ENCODE peak calls at places on chromosomes 1 and 21, in eight cellular contexts. One of them, this sample, is unnamed.

GRCh38 chr1:3631330-3631729 is 6.5 kb downstream of the TPRG1L start:
- DNase-seq in neuronal stem cell: no peak
- DNase-seq in activated CD8-positive, alpha-beta memory T cell treated with anti-CD3 and anti-CD28 coated beads for 48 hours: no peak
- DNase-seq in AG09319: no peak
- DNase-seq in activated CD4-positive, alpha-beta memory T cell treated with anti-CD3 and anti-CD28 coated beads, Interleukin-2, amount 10 ng/mL, durations not matched to agents 7 days and 5 days: no peak
- DNase-seq in cardiac fibroblast: no peak
- DNase-seq in HS-5: no peak
- DNase-seq in mesothelial cell of epicardium: no peak
- DNase-seq in this sample: no peak

GRCh38 chr1:106568575-106568974 is 487.9 kb upstream of the PRMT6 start:
- DNase-seq in neuronal stem cell: no peak
- DNase-seq in activated CD8-positive, alpha-beta memory T cell treated with anti-CD3 and anti-CD28 coated beads for 48 hours: no peak
- DNase-seq in AG09319: no peak
- DNase-seq in activated CD4-positive, alpha-beta memory T cell treated with anti-CD3 and anti-CD28 coated beads, Interleukin-2, amount 10 ng/mL, durations not matched to agents 7 days and 5 days: no peak
- DNase-seq in cardiac fibroblast: no peak
- DNase-seq in HS-5: no peak
- DNase-seq in mesothelial cell of epicardium: no peak
- DNase-seq in this sample: no peak

GRCh38 chr1:184910596-184910995 is 63.7 kb downstream of the NIBAN1 start:
- DNase-seq in neuronal stem cell: peak
- DNase-seq in activated CD8-positive, alpha-beta memory T cell treated with anti-CD3 and anti-CD28 coated beads for 48 hours: no peak
- DNase-seq in AG09319: peak
- DNase-seq in activated CD4-positive, alpha-beta memory T cell treated with anti-CD3 and anti-CD28 coated beads, Interleukin-2, amount 10 ng/mL, durations not matched to agents 7 days and 5 days: no peak
- DNase-seq in cardiac fibroblast: peak
- DNase-seq in HS-5: peak
- DNase-seq in mesothelial cell of epicardium: no peak
- DNase-seq in this sample: no peak

GRCh38 chr21:14361958-14362357 is 21.0 kb downstream of the HSPA13 start:
- DNase-seq in neuronal stem cell: no peak
- DNase-seq in activated CD8-positive, alpha-beta memory T cell treated with anti-CD3 and anti-CD28 coated beads for 48 hours: no peak
- DNase-seq in AG09319: no peak
- DNase-seq in activated CD4-positive, alpha-beta memory T cell treated with anti-CD3 and anti-CD28 coated beads, Interleukin-2, amount 10 ng/mL, durations not matched to agents 7 days and 5 days: no peak
- DNase-seq in cardiac fibroblast: peak
- DNase-seq in HS-5: no peak
- DNase-seq in mesothelial cell of epicardium: no peak
- DNase-seq in this sample: no peak

GRCh38 chr1:46184920-46185658 is 8.8 kb upstream of the P3R3URF start:
- DNase-seq in neuronal stem cell: no peak
- DNase-seq in activated CD8-positive, alpha-beta memory T cell treated with anti-CD3 and anti-CD28 coated beads for 48 hours: peak
- DNase-seq in AG09319: no peak
- DNase-seq in activated CD4-positive, alpha-beta memory T cell treated with anti-CD3 and anti-CD28 coated beads, Interleukin-2, amount 10 ng/mL, durations not matched to agents 7 days and 5 days: no peak
- DNase-seq in cardiac fibroblast: no peak
- DNase-seq in HS-5: no peak
- DNase-seq in mesothelial cell of epicardium: no peak
- DNase-seq in this sample: no peak

GRCh38 chr1:27618341-27619067 is 14.6 kb upstream of the AHDC1 start:
- DNase-seq in neuronal stem cell: no peak
- DNase-seq in activated CD8-positive, alpha-beta memory T cell treated with anti-CD3 and anti-CD28 coated beads for 48 hours: no peak
- DNase-seq in AG09319: no peak
- DNase-seq in activated CD4-positive, alpha-beta memory T cell treated with anti-CD3 and anti-CD28 coated beads, Interleukin-2, amount 10 ng/mL, durations not matched to agents 7 days and 5 days: peak
- DNase-seq in cardiac fibroblast: no peak
- DNase-seq in HS-5: no peak
- DNase-seq in mesothelial cell of epicardium: no peak
- DNase-seq in this sample: no peak

GRCh38 chr1:40855513-40855912 is 6.7 kb downstream of the CITED4 start:
- DNase-seq in neuronal stem cell: no peak
- DNase-seq in activated CD8-positive, alpha-beta memory T cell treated with anti-CD3 and anti-CD28 coated beads for 48 hours: no peak
- DNase-seq in AG09319: no peak
- DNase-seq in activated CD4-positive, alpha-beta memory T cell treated with anti-CD3 and anti-CD28 coated beads, Interleukin-2, amount 10 ng/mL, durations not matched to agents 7 days and 5 days: no peak
- DNase-seq in cardiac fibroblast: no peak
- DNase-seq in HS-5: no peak
- DNase-seq in mesothelial cell of epicardium: no peak
- DNase-seq in this sample: no peak

GRCh38 chr1:158087320-158087927 is 93.3 kb upstream of the CD1D start:
- DNase-seq in neuronal stem cell: peak
- DNase-seq in activated CD8-positive, alpha-beta memory T cell treated with anti-CD3 and anti-CD28 coated beads for 48 hours: peak
- DNase-seq in AG09319: peak
- DNase-seq in activated CD4-positive, alpha-beta memory T cell treated with anti-CD3 and anti-CD28 coated beads, Interleukin-2, amount 10 ng/mL, durations not matched to agents 7 days and 5 days: peak
- DNase-seq in cardiac fibroblast: peak
- DNase-seq in HS-5: peak
- DNase-seq in mesothelial cell of epicardium: peak
- DNase-seq in this sample: no peak

GRCh38 chr1:228791782-228792181 is 56.5 kb downstream of the RHOU start:
- DNase-seq in neuronal stem cell: no peak
- DNase-seq in activated CD8-positive, alpha-beta memory T cell treated with anti-CD3 and anti-CD28 coated beads for 48 hours: no peak
- DNase-seq in AG09319: no peak
- DNase-seq in activated CD4-positive, alpha-beta memory T cell treated with anti-CD3 and anti-CD28 coated beads, Interleukin-2, amount 10 ng/mL, durations not matched to agents 7 days and 5 days: no peak
- DNase-seq in cardiac fibroblast: no peak
- DNase-seq in HS-5: no peak
- DNase-seq in mesothelial cell of epicardium: no peak
- DNase-seq in this sample: no peak

GRCh38 chr21:29384608-29385359 is 86.1 kb downstream of the BACH1 start:
- DNase-seq in neuronal stem cell: no peak
- DNase-seq in activated CD8-positive, alpha-beta memory T cell treated with anti-CD3 and anti-CD28 coated beads for 48 hours: no peak
- DNase-seq in AG09319: no peak
- DNase-seq in activated CD4-positive, alpha-beta memory T cell treated with anti-CD3 and anti-CD28 coated beads, Interleukin-2, amount 10 ng/mL, durations not matched to agents 7 days and 5 days: no peak
- DNase-seq in cardiac fibroblast: no peak
- DNase-seq in HS-5: no peak
- DNase-seq in mesothelial cell of epicardium: no peak
- DNase-seq in this sample: no peak

GRCh38 chr1:36580524-36580923 is 97.8 kb upstream of the CSF3R start:
- DNase-seq in neuronal stem cell: no peak
- DNase-seq in activated CD8-positive, alpha-beta memory T cell treated with anti-CD3 and anti-CD28 coated beads for 48 hours: no peak
- DNase-seq in AG09319: no peak
- DNase-seq in activated CD4-positive, alpha-beta memory T cell treated with anti-CD3 and anti-CD28 coated beads, Interleukin-2, amount 10 ng/mL, durations not matched to agents 7 days and 5 days: no peak
- DNase-seq in cardiac fibroblast: no peak
- DNase-seq in HS-5: no peak
- DNase-seq in mesothelial cell of epicardium: no peak
- DNase-seq in this sample: no peak

GRCh38 chr1:86018311-86018923 is 138.2 kb downstream of the COL24A1 start:
- DNase-seq in neuronal stem cell: peak
- DNase-seq in activated CD8-positive, alpha-beta memory T cell treated with anti-CD3 and anti-CD28 coated beads for 48 hours: no peak
- DNase-seq in AG09319: peak
- DNase-seq in activated CD4-positive, alpha-beta memory T cell treated with anti-CD3 and anti-CD28 coated beads, Interleukin-2, amount 10 ng/mL, durations not matched to agents 7 days and 5 days: no peak
- DNase-seq in cardiac fibroblast: peak
- DNase-seq in HS-5: peak
- DNase-seq in mesothelial cell of epicardium: no peak
- DNase-seq in this sample: no peak

GRCh38 chr1:244154882-244155531 is 103.9 kb downstream of the ZBTB18 start:
- DNase-seq in neuronal stem cell: peak
- DNase-seq in activated CD8-positive, alpha-beta memory T cell treated with anti-CD3 and anti-CD28 coated beads for 48 hours: no peak
- DNase-seq in AG09319: no peak
- DNase-seq in activated CD4-positive, alpha-beta memory T cell treated with anti-CD3 and anti-CD28 coated beads, Interleukin-2, amount 10 ng/mL, durations not matched to agents 7 days and 5 days: no peak
- DNase-seq in cardiac fibroblast: no peak
- DNase-seq in HS-5: no peak
- DNase-seq in mesothelial cell of epicardium: no peak
- DNase-seq in this sample: no peak

GRCh38 chr1:200224315-200224714 is 185.5 kb downstream of the ZNF281 start:
- DNase-seq in neuronal stem cell: no peak
- DNase-seq in activated CD8-positive, alpha-beta memory T cell treated with anti-CD3 and anti-CD28 coated beads for 48 hours: no peak
- DNase-seq in AG09319: peak
- DNase-seq in activated CD4-positive, alpha-beta memory T cell treated with anti-CD3 and anti-CD28 coated beads, Interleukin-2, amount 10 ng/mL, durations not matched to agents 7 days and 5 days: no peak
- DNase-seq in cardiac fibroblast: peak
- DNase-seq in HS-5: no peak
- DNase-seq in mesothelial cell of epicardium: no peak
- DNase-seq in this sample: no peak

GRCh38 chr1:183105449-183105848 is 80.6 kb upstream of the LAMC2 start:
- DNase-seq in neuronal stem cell: no peak
- DNase-seq in activated CD8-positive, alpha-beta memory T cell treated with anti-CD3 and anti-CD28 coated beads for 48 hours: no peak
- DNase-seq in AG09319: no peak
- DNase-seq in activated CD4-positive, alpha-beta memory T cell treated with anti-CD3 and anti-CD28 coated beads, Interleukin-2, amount 10 ng/mL, durations not matched to agents 7 days and 5 days: no peak
- DNase-seq in cardiac fibroblast: peak
- DNase-seq in HS-5: no peak
- DNase-seq in mesothelial cell of epicardium: no peak
- DNase-seq in this sample: no peak

GRCh38 chr1:203437696-203438315 is 37.8 kb upstream of the PRELP start:
- DNase-seq in neuronal stem cell: no peak
- DNase-seq in activated CD8-positive, alpha-beta memory T cell treated with anti-CD3 and anti-CD28 coated beads for 48 hours: no peak
- DNase-seq in AG09319: no peak
- DNase-seq in activated CD4-positive, alpha-beta memory T cell treated with anti-CD3 and anti-CD28 coated beads, Interleukin-2, amount 10 ng/mL, durations not matched to agents 7 days and 5 days: no peak
- DNase-seq in cardiac fibroblast: no peak
- DNase-seq in HS-5: no peak
- DNase-seq in mesothelial cell of epicardium: no peak
- DNase-seq in this sample: no peak

GRCh38 chr21:45954271-45954670 is 27.3 kb upstream of the COL6A1 start:
- DNase-seq in neuronal stem cell: no peak
- DNase-seq in activated CD8-positive, alpha-beta memory T cell treated with anti-CD3 and anti-CD28 coated beads for 48 hours: no peak
- DNase-seq in AG09319: no peak
- DNase-seq in activated CD4-positive, alpha-beta memory T cell treated with anti-CD3 and anti-CD28 coated beads, Interleukin-2, amount 10 ng/mL, durations not matched to agents 7 days and 5 days: no peak
- DNase-seq in cardiac fibroblast: peak
- DNase-seq in HS-5: no peak
- DNase-seq in mesothelial cell of epicardium: no peak
- DNase-seq in this sample: no peak

GRCh38 chr1:196160066-196160795 is 448.0 kb downstream of the KCNT2 start:
- DNase-seq in neuronal stem cell: no peak
- DNase-seq in activated CD8-positive, alpha-beta memory T cell treated with anti-CD3 and anti-CD28 coated beads for 48 hours: no peak
- DNase-seq in AG09319: peak
- DNase-seq in activated CD4-positive, alpha-beta memory T cell treated with anti-CD3 and anti-CD28 coated beads, Interleukin-2, amount 10 ng/mL, durations not matched to agents 7 days and 5 days: no peak
- DNase-seq in cardiac fibroblast: peak
- DNase-seq in HS-5: peak
- DNase-seq in mesothelial cell of epicardium: no peak
- DNase-seq in this sample: no peak

GRCh38 chr1:229552732-229553131 is 5.8 kb downstream of the ABCB10 start:
- DNase-seq in neuronal stem cell: no peak
- DNase-seq in activated CD8-positive, alpha-beta memory T cell treated with anti-CD3 and anti-CD28 coated beads for 48 hours: no peak
- DNase-seq in AG09319: no peak
- DNase-seq in activated CD4-positive, alpha-beta memory T cell treated with anti-CD3 and anti-CD28 coated beads, Interleukin-2, amount 10 ng/mL, durations not matched to agents 7 days and 5 days: no peak
- DNase-seq in cardiac fibroblast: no peak
- DNase-seq in HS-5: no peak
- DNase-seq in mesothelial cell of epicardium: no peak
- DNase-seq in this sample: no peak

GRCh38 chr21:32727478-32727727 is 410 bp downstream of the SYNJ1 start:
- DNase-seq in neuronal stem cell: no peak
- DNase-seq in activated CD8-positive, alpha-beta memory T cell treated with anti-CD3 and anti-CD28 coated beads for 48 hours: no peak
- DNase-seq in AG09319: no peak
- DNase-seq in activated CD4-positive, alpha-beta memory T cell treated with anti-CD3 and anti-CD28 coated beads, Interleukin-2, amount 10 ng/mL, durations not matched to agents 7 days and 5 days: no peak
- DNase-seq in cardiac fibroblast: no peak
- DNase-seq in HS-5: no peak
- DNase-seq in mesothelial cell of epicardium: no peak
- DNase-seq in this sample: no peak

GRCh38 chr21:36430841-36431240 is 45.6 kb downstream of the CHAF1B start:
- DNase-seq in neuronal stem cell: no peak
- DNase-seq in activated CD8-positive, alpha-beta memory T cell treated with anti-CD3 and anti-CD28 coated beads for 48 hours: no peak
- DNase-seq in AG09319: no peak
- DNase-seq in activated CD4-positive, alpha-beta memory T cell treated with anti-CD3 and anti-CD28 coated beads, Interleukin-2, amount 10 ng/mL, durations not matched to agents 7 days and 5 days: no peak
- DNase-seq in cardiac fibroblast: peak
- DNase-seq in HS-5: no peak
- DNase-seq in mesothelial cell of epicardium: no peak
- DNase-seq in this sample: no peak

GRCh38 chr1:45123358-45123757 is 83.0 kb downstream of the ZSWIM5 start:
- DNase-seq in neuronal stem cell: no peak
- DNase-seq in activated CD8-positive, alpha-beta memory T cell treated with anti-CD3 and anti-CD28 coated beads for 48 hours: no peak
- DNase-seq in AG09319: no peak
- DNase-seq in activated CD4-positive, alpha-beta memory T cell treated with anti-CD3 and anti-CD28 coated beads, Interleukin-2, amount 10 ng/mL, durations not matched to agents 7 days and 5 days: no peak
- DNase-seq in cardiac fibroblast: no peak
- DNase-seq in HS-5: no peak
- DNase-seq in mesothelial cell of epicardium: no peak
- DNase-seq in this sample: no peak

GRCh38 chr1:43452789-43453441 is 816 bp downstream of the HYI start:
- DNase-seq in neuronal stem cell: peak
- DNase-seq in activated CD8-positive, alpha-beta memory T cell treated with anti-CD3 and anti-CD28 coated beads for 48 hours: no peak
- DNase-seq in AG09319: peak
- DNase-seq in activated CD4-positive, alpha-beta memory T cell treated with anti-CD3 and anti-CD28 coated beads, Interleukin-2, amount 10 ng/mL, durations not matched to agents 7 days and 5 days: no peak
- DNase-seq in cardiac fibroblast: peak
- DNase-seq in HS-5: peak
- DNase-seq in mesothelial cell of epicardium: no peak
- DNase-seq in this sample: peak

GRCh38 chr1:181090653-181091126 is 2.2 kb downstream of the IER5 start:
- DNase-seq in neuronal stem cell: no peak
- DNase-seq in activated CD8-positive, alpha-beta memory T cell treated with anti-CD3 and anti-CD28 coated beads for 48 hours: no peak
- DNase-seq in AG09319: no peak
- DNase-seq in activated CD4-positive, alpha-beta memory T cell treated with anti-CD3 and anti-CD28 coated beads, Interleukin-2, amount 10 ng/mL, durations not matched to agents 7 days and 5 days: peak
- DNase-seq in cardiac fibroblast: no peak
- DNase-seq in HS-5: no peak
- DNase-seq in mesothelial cell of epicardium: no peak
- DNase-seq in this sample: no peak

GRCh38 chr1:228452194-228453021 is 34.8 kb upstream of the RNF187 start:
- DNase-seq in neuronal stem cell: no peak
- DNase-seq in activated CD8-positive, alpha-beta memory T cell treated with anti-CD3 and anti-CD28 coated beads for 48 hours: no peak
- DNase-seq in AG09319: no peak
- DNase-seq in activated CD4-positive, alpha-beta memory T cell treated with anti-CD3 and anti-CD28 coated beads, Interleukin-2, amount 10 ng/mL, durations not matched to agents 7 days and 5 days: no peak
- DNase-seq in cardiac fibroblast: no peak
- DNase-seq in HS-5: no peak
- DNase-seq in mesothelial cell of epicardium: no peak
- DNase-seq in this sample: no peak

GRCh38 chr1:67784545-67785186 is 48.6 kb downstream of the GNG12 start:
- DNase-seq in neuronal stem cell: no peak
- DNase-seq in activated CD8-positive, alpha-beta memory T cell treated with anti-CD3 and anti-CD28 coated beads for 48 hours: no peak
- DNase-seq in AG09319: no peak
- DNase-seq in activated CD4-positive, alpha-beta memory T cell treated with anti-CD3 and anti-CD28 coated beads, Interleukin-2, amount 10 ng/mL, durations not matched to agents 7 days and 5 days: no peak
- DNase-seq in cardiac fibroblast: peak
- DNase-seq in HS-5: no peak
- DNase-seq in mesothelial cell of epicardium: no peak
- DNase-seq in this sample: no peak

GRCh38 chr1:220498188-220498587 is 29.7 kb upstream of the MARK1 start:
- DNase-seq in neuronal stem cell: no peak
- DNase-seq in activated CD8-positive, alpha-beta memory T cell treated with anti-CD3 and anti-CD28 coated beads for 48 hours: no peak
- DNase-seq in AG09319: no peak
- DNase-seq in activated CD4-positive, alpha-beta memory T cell treated with anti-CD3 and anti-CD28 coated beads, Interleukin-2, amount 10 ng/mL, durations not matched to agents 7 days and 5 days: no peak
- DNase-seq in cardiac fibroblast: peak
- DNase-seq in HS-5: no peak
- DNase-seq in mesothelial cell of epicardium: no peak
- DNase-seq in this sample: no peak

GRCh38 chr1:68198752-68199151 is 33.6 kb downstream of the WLS start:
- DNase-seq in neuronal stem cell: no peak
- DNase-seq in activated CD8-positive, alpha-beta memory T cell treated with anti-CD3 and anti-CD28 coated beads for 48 hours: no peak
- DNase-seq in AG09319: no peak
- DNase-seq in activated CD4-positive, alpha-beta memory T cell treated with anti-CD3 and anti-CD28 coated beads, Interleukin-2, amount 10 ng/mL, durations not matched to agents 7 days and 5 days: no peak
- DNase-seq in cardiac fibroblast: peak
- DNase-seq in HS-5: no peak
- DNase-seq in mesothelial cell of epicardium: no peak
- DNase-seq in this sample: no peak

GRCh38 chr1:94012686-94013330 is 103.6 kb upstream of the GCLM start:
- DNase-seq in neuronal stem cell: no peak
- DNase-seq in activated CD8-positive, alpha-beta memory T cell treated with anti-CD3 and anti-CD28 coated beads for 48 hours: no peak
- DNase-seq in AG09319: no peak
- DNase-seq in activated CD4-positive, alpha-beta memory T cell treated with anti-CD3 and anti-CD28 coated beads, Interleukin-2, amount 10 ng/mL, durations not matched to agents 7 days and 5 days: no peak
- DNase-seq in cardiac fibroblast: no peak
- DNase-seq in HS-5: no peak
- DNase-seq in mesothelial cell of epicardium: no peak
- DNase-seq in this sample: no peak

GRCh38 chr1:41599912-41600311 is 115.4 kb upstream of the EDN2 start:
- DNase-seq in neuronal stem cell: no peak
- DNase-seq in activated CD8-positive, alpha-beta memory T cell treated with anti-CD3 and anti-CD28 coated beads for 48 hours: no peak
- DNase-seq in AG09319: no peak
- DNase-seq in activated CD4-positive, alpha-beta memory T cell treated with anti-CD3 and anti-CD28 coated beads, Interleukin-2, amount 10 ng/mL, durations not matched to agents 7 days and 5 days: no peak
- DNase-seq in cardiac fibroblast: peak
- DNase-seq in HS-5: no peak
- DNase-seq in mesothelial cell of epicardium: no peak
- DNase-seq in this sample: no peak

GRCh38 chr1:36513676-36514473 is 31.2 kb upstream of the CSF3R start:
- DNase-seq in neuronal stem cell: no peak
- DNase-seq in activated CD8-positive, alpha-beta memory T cell treated with anti-CD3 and anti-CD28 coated beads for 48 hours: no peak
- DNase-seq in AG09319: no peak
- DNase-seq in activated CD4-positive, alpha-beta memory T cell treated with anti-CD3 and anti-CD28 coated beads, Interleukin-2, amount 10 ng/mL, durations not matched to agents 7 days and 5 days: peak
- DNase-seq in cardiac fibroblast: no peak
- DNase-seq in HS-5: no peak
- DNase-seq in mesothelial cell of epicardium: no peak
- DNase-seq in this sample: no peak

GRCh38 chr1:54742262-54742661 is 22.1 kb downstream of the PARS2 start:
- DNase-seq in neuronal stem cell: no peak
- DNase-seq in activated CD8-positive, alpha-beta memory T cell treated with anti-CD3 and anti-CD28 coated beads for 48 hours: no peak
- DNase-seq in AG09319: no peak
- DNase-seq in activated CD4-positive, alpha-beta memory T cell treated with anti-CD3 and anti-CD28 coated beads, Interleukin-2, amount 10 ng/mL, durations not matched to agents 7 days and 5 days: no peak
- DNase-seq in cardiac fibroblast: peak
- DNase-seq in HS-5: no peak
- DNase-seq in mesothelial cell of epicardium: no peak
- DNase-seq in this sample: no peak

GRCh38 chr1:186958520-186958919 is 129.8 kb downstream of the PLA2G4A start:
- DNase-seq in neuronal stem cell: no peak
- DNase-seq in activated CD8-positive, alpha-beta memory T cell treated with anti-CD3 and anti-CD28 coated beads for 48 hours: no peak
- DNase-seq in AG09319: no peak
- DNase-seq in activated CD4-positive, alpha-beta memory T cell treated with anti-CD3 and anti-CD28 coated beads, Interleukin-2, amount 10 ng/mL, durations not matched to agents 7 days and 5 days: no peak
- DNase-seq in cardiac fibroblast: peak
- DNase-seq in HS-5: peak
- DNase-seq in mesothelial cell of epicardium: no peak
- DNase-seq in this sample: peak

This sample was measured in SK-N-MC.